ENCODE peak calls at places on chromosomes 13 and 19, in ten cellular contexts. S, A, C, X, Q, B, I, R, Z and V are unnamed samples.

GRCh38 chr13:109790951-109791605 is 4.7 kb upstream of the IRS2 start:
- DNase-seq in S (no peak), A (peak; percentile 52), C (no peak), X (no peak), Q (no peak), B (no peak), I (peak; percentile 19), R (peak; percentile 35), Z (no peak), V (no peak)

GRCh38 chr19:23415561-23416191 is 20.4 kb upstream of the ZNF91 start:
- DNase-seq in S (peak; percentile 31), A (peak; percentile 79), C (no peak), X (no peak), Q (no peak), B (no peak), I (peak; percentile 61), R (peak; percentile 21), Z (no peak), V (no peak)

GRCh38 chr19:15448778-15449619 is 757 bp downstream of the WIZ start:
- DNase-seq in S (peak; percentile 29), A (peak; percentile 39), C (peak; percentile 47), X (peak; percentile 38), Q (no peak), B (peak; percentile 40), I (no peak), R (no peak), Z (no peak), V (peak; percentile 74)

GRCh38 chr13:97179501-97179900 is 42.6 kb upstream of the MBNL2 start:
- DNase-seq in S (no peak), A (no peak), C (no peak), X (no peak), Q (no peak), B (no peak), I (no peak), R (no peak), Z (no peak), V (no peak)

GRCh38 chr19:46107371-46107770 is 17.1 kb downstream of the IGFL3 start:
- DNase-seq in S (no peak), A (no peak), C (no peak), X (no peak), Q (no peak), B (no peak), I (no peak), R (peak; percentile 78), Z (no peak), V (no peak)

GRCh38 chr13:106446011-106446410 is 89.5 kb downstream of the EFNB2 start:
- DNase-seq in S (no peak), A (no peak), C (no peak), X (no peak), Q (no peak), B (no peak), I (no peak), R (peak; percentile 30), Z (no peak), V (no peak)

GRCh38 chr13:31722684-31723083 is 16.6 kb upstream of the RXFP2 start:
- DNase-seq in S (no peak), A (no peak), C (no peak), X (no peak), Q (peak; percentile 36), B (no peak), I (no peak), R (no peak), Z (no peak), V (no peak)

GRCh38 chr19:53818756-53819155 is 5.4 kb downstream of the NLRP12 start:
- DNase-seq in S (no peak), A (no peak), C (no peak), X (no peak), Q (no peak), B (no peak), I (no peak), R (no peak), Z (no peak), V (no peak)

GRCh38 chr19:964761-965694 is 19.1 kb upstream of the WDR18 start:
- DNase-seq in S (no peak), A (no peak), C (no peak), X (no peak), Q (no peak), B (peak; percentile 63), I (no peak), R (peak; percentile 21), Z (no peak), V (no peak)

GRCh38 chr13:48710160-48710559 is 56.4 kb downstream of the CYSLTR2 start:
- DNase-seq in S (no peak), A (no peak), C (no peak), X (no peak), Q (no peak), B (no peak), I (no peak), R (no peak), Z (no peak), V (no peak)

GRCh38 chr19:2235396-2236284 is 489 bp downstream of the PLEKHJ1 start:
- DNase-seq in S (peak; percentile 54), A (peak; percentile 58), C (no peak), X (no peak), Q (no peak), B (no peak), I (no peak), R (no peak), Z (no peak), V (no peak)

GRCh38 chr13:76884571-76885202 is 1.5 kb downstream of the KCTD12 start:
- DNase-seq in S (no peak), A (peak; percentile 1), C (peak; percentile 17), X (no peak), Q (peak; percentile 21), B (peak; percentile 12), I (no peak), R (peak; percentile 40), Z (peak; percentile 41), V (no peak)

GRCh38 chr13:111213964-111214726 is 99.0 kb downstream of the ARHGEF7 start:
- DNase-seq in S (no peak), A (peak; percentile 28), C (no peak), X (no peak), Q (no peak), B (no peak), I (no peak), R (no peak), Z (no peak), V (no peak)

GRCh38 chr13:70964124-70964523 is 855.9 kb upstream of the KLHL1 start:
- DNase-seq in S (no peak), A (no peak), C (no peak), X (no peak), Q (no peak), B (peak; percentile 6), I (no peak), R (no peak), Z (no peak), V (no peak)

GRCh38 chr13:70959376-70959775 is 851.1 kb upstream of the KLHL1 start:
- DNase-seq in S (no peak), A (peak; percentile 5), C (no peak), X (no peak), Q (no peak), B (no peak), I (no peak), R (no peak), Z (no peak), V (no peak)

DNA sequence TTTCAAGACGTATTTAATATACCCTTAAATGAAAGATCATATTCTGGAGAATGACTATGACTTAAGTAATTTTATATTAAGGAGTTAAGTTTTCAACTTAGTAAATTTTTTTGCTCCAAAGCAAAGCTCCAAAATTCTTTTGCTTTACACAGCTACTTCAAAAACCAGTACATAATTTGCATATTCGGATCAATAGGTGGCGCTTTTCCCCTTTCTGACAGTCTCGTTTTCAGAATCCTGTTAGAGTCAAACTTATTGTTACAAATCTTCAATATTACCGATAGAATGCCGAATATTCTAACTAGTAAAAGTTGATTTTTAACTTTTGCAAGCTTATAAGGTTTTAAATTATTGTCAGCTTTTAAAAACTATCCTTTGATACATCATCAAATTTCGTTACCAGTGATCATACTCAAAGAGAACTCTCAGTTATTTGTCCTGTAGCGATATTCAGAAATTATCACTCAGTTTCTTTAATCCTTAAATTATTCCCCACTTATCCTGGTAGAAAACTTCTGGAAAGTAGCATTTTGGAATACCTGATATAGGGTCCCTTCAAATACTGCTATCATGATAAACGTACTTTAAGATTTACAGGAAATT is 852.7 kb upstream of the KLHL1 start:
- DNase-seq in S (no peak), A (peak; percentile 48), C (no peak), X (no peak), Q (peak; percentile 5), B (peak; percentile 54), I (peak; percentile 4), R (peak; percentile 5), Z (no peak), V (peak; percentile 11)
- TF ChIP-seq CTCF in S (peak; percentile 75), A (peak; percentile 67), C (no peak), X (peak; percentile 62), Q (peak; percentile 41), B (peak; percentile 46), I (peak; percentile 78), R (peak; percentile 69), Z (no peak), V (peak; percentile 59)

DNA sequence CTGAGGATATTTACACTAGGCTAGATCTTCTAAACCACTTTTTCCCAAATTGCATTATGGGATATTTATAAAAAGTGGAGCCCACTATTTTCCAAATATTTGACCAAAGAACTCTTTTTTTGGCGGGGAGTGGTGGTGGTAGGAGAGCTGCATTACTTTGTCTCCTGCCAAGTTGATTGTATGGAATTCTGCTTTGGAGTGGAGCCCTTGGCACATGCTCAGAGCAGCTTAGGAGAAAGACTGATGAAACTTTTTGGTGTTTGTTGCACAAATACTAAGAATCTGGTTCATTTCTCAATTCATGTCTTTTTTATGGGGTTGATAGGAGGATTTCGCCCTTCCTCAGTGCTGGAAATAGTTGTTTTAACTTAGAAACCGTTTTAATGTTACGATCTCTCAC is 415.7 kb downstream of the FGF9 start:
- DNase-seq in S (no peak), A (no peak), C (peak; percentile 26), X (no peak), Q (no peak), B (no peak), I (no peak), R (no peak), Z (no peak), V (no peak)
- TF ChIP-seq CTCF in S (no peak), A (no peak), C (no peak), X (no peak), Q (no peak), B (no peak), I (no peak), R (no peak), Z (no peak), V (no peak)

DNA sequence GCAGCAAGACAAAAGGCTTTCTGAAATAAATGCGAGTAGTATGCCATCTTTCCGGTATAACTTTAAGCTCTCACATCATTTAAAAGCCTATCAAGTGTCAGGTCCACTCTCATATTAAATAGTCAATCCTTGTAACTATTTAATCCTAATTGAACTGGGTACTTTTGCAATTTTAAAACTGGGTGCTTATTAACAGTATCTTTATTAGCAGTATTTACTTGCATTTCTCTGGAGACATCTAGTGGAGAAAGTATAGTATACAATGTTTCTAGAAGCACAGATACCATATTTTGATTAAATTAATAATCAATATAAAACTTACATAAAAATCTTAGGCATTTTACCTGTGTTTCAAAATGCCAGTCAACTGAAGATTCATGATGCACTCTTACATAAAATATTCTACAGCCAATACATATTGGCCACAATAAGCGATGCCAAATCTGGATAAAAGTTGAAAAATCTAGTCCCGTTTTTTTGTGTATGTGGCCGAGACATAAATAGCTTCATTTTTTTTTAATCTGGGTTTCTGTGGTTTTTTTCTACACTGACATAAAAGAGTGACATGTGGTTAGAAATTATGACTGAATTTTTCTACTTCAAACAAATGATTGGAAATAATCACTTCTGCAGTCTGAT is 4.3 kb upstream of the POSTN start:
- DNase-seq in S (no peak), A (peak; percentile 16), C (no peak), X (no peak), Q (no peak), B (peak; percentile 0), I (no peak), R (no peak), Z (no peak), V (no peak)
- TF ChIP-seq CTCF in S (peak; percentile 77), A (peak; percentile 55), C (peak; percentile 49), X (peak; percentile 29), Q (peak; percentile 18), B (peak; percentile 8), I (peak; percentile 74), R (peak; percentile 63), Z (no peak), V (peak; percentile 18)

GRCh38 chr19:21602105-21602658 is 96.8 kb downstream of the ZNF429 start:
- DNase-seq in S (no peak), A (no peak), C (no peak), X (no peak), Q (no peak), B (no peak), I (no peak), R (no peak), Z (no peak), V (no peak)
- TF ChIP-seq CTCF in S (no peak), A (no peak), C (no peak), X (no peak), Q (no peak), B (no peak), I (no peak), R (no peak), Z (no peak), V (no peak)